ENCODE peak calls at places on chromosome 10, in four cellular contexts. One of them, this sample, is unnamed.

GRCh38 chr10:97517778-97518561 is 19.2 kb downstream of the UBTD1 start:
- DNase-seq in SJCRH30: no peak
- DNase-seq in foreskin fibroblast: no peak
- DNase-seq in adrenal gland: no peak
- DNase-seq in this sample: no peak

GRCh38 chr10:44439436-44439835 is 54.5 kb upstream of the CXCL12 start:
- DNase-seq in SJCRH30: no peak
- DNase-seq in foreskin fibroblast: no peak
- DNase-seq in adrenal gland: no peak
- DNase-seq in this sample: no peak

GRCh38 chr10:108244443-108245228 is 1080.1 kb upstream of the SORCS1 start:
- DNase-seq in SJCRH30: no peak
- DNase-seq in foreskin fibroblast: no peak
- DNase-seq in adrenal gland: no peak
- DNase-seq in this sample: no peak

GRCh38 chr10:86255405-86256251 is 111.0 kb downstream of the GRID1 start:
- DNase-seq in SJCRH30: no peak
- DNase-seq in foreskin fibroblast: no peak
- DNase-seq in adrenal gland: peak
- DNase-seq in this sample: no peak

GRCh38 chr10:7625836-7626235 is 40.9 kb downstream of the ITIH5 start:
- DNase-seq in SJCRH30: no peak
- DNase-seq in foreskin fibroblast: no peak
- DNase-seq in adrenal gland: no peak
- DNase-seq in this sample: no peak

GRCh38 chr10:75035975-75036708 is 75.3 kb upstream of the SAMD8 start:
- DNase-seq in SJCRH30: no peak
- DNase-seq in foreskin fibroblast: peak
- DNase-seq in adrenal gland: no peak
- DNase-seq in this sample: no peak

GRCh38 chr10:38047666-38048065 is 37.2 kb downstream of the ZNF33A start:
- DNase-seq in SJCRH30: no peak
- DNase-seq in foreskin fibroblast: no peak
- DNase-seq in adrenal gland: no peak
- DNase-seq in this sample: no peak

GRCh38 chr10:13458107-13458761 is 70.6 kb downstream of the BEND7 start:
- DNase-seq in SJCRH30: no peak
- DNase-seq in foreskin fibroblast: no peak
- DNase-seq in adrenal gland: no peak
- DNase-seq in this sample: no peak

GRCh38 chr10:15245530-15245929 is 77.0 kb upstream of the NMT2 start:
- DNase-seq in SJCRH30: peak
- DNase-seq in foreskin fibroblast: no peak
- DNase-seq in adrenal gland: no peak
- DNase-seq in this sample: no peak

GRCh38 chr10:126972622-126973414 is 67.6 kb downstream of the DOCK1 start:
- DNase-seq in SJCRH30: peak
- DNase-seq in foreskin fibroblast: peak
- DNase-seq in adrenal gland: no peak
- DNase-seq in this sample: no peak

GRCh38 chr10:63375859-63376258 is 89.9 kb downstream of the JMJD1C start:
- DNase-seq in SJCRH30: no peak
- DNase-seq in foreskin fibroblast: peak
- DNase-seq in adrenal gland: no peak
- DNase-seq in this sample: no peak

GRCh38 chr10:63375006-63375405 is 90.8 kb downstream of the JMJD1C start:
- DNase-seq in SJCRH30: no peak
- DNase-seq in foreskin fibroblast: peak
- DNase-seq in adrenal gland: peak
- DNase-seq in this sample: no peak

GRCh38 chr10:63375458-63375857 is 90.3 kb downstream of the JMJD1C start:
- DNase-seq in SJCRH30: no peak
- DNase-seq in foreskin fibroblast: no peak
- DNase-seq in adrenal gland: no peak
- DNase-seq in this sample: no peak

GRCh38 chr10:63373176-63373575 is 92.6 kb downstream of the JMJD1C start:
- DNase-seq in SJCRH30: no peak
- DNase-seq in foreskin fibroblast: no peak
- DNase-seq in adrenal gland: no peak
- DNase-seq in this sample: no peak

GRCh38 chr10:63376560-63377304 is 89.0 kb downstream of the JMJD1C start:
- DNase-seq in SJCRH30: no peak
- DNase-seq in foreskin fibroblast: peak
- DNase-seq in adrenal gland: no peak
- DNase-seq in this sample: no peak
- H3K4me3 ChIP-seq in SJCRH30: no peak
- H3K4me3 ChIP-seq in foreskin fibroblast: peak
- H3K4me3 ChIP-seq in adrenal gland: no peak
- H3K4me3 ChIP-seq in this sample: no peak

GRCh38 chr10:73246322-73246782 is 703 bp downstream of the DNAJC9 start:
- DNase-seq in SJCRH30: no peak
- DNase-seq in foreskin fibroblast: no peak
- DNase-seq in adrenal gland: no peak
- DNase-seq in this sample: no peak

GRCh38 chr10:73248259-73248724 is 1.2 kb upstream of the DNAJC9 start:
- DNase-seq in SJCRH30: no peak
- DNase-seq in foreskin fibroblast: no peak
- DNase-seq in adrenal gland: no peak
- DNase-seq in this sample: no peak

GRCh38 chr10:73247509-73248258 is 629 bp upstream of the DNAJC9 start:
- DNase-seq in SJCRH30: no peak
- DNase-seq in foreskin fibroblast: no peak
- DNase-seq in adrenal gland: no peak
- DNase-seq in this sample: no peak

GRCh38 chr10:73246783-73247508 is at the start of gene DNAJC9:
- DNase-seq in SJCRH30: peak
- DNase-seq in foreskin fibroblast: peak
- DNase-seq in adrenal gland: peak
- DNase-seq in this sample: peak

GRCh38 chr10:73244866-73245477 is 2.1 kb downstream of the DNAJC9 start:
- DNase-seq in SJCRH30: no peak
- DNase-seq in foreskin fibroblast: no peak
- DNase-seq in adrenal gland: no peak
- DNase-seq in this sample: no peak
- H3K4me3 ChIP-seq in SJCRH30: no peak
- H3K4me3 ChIP-seq in foreskin fibroblast: peak
- H3K4me3 ChIP-seq in adrenal gland: no peak
- H3K4me3 ChIP-seq in this sample: no peak

DNA sequence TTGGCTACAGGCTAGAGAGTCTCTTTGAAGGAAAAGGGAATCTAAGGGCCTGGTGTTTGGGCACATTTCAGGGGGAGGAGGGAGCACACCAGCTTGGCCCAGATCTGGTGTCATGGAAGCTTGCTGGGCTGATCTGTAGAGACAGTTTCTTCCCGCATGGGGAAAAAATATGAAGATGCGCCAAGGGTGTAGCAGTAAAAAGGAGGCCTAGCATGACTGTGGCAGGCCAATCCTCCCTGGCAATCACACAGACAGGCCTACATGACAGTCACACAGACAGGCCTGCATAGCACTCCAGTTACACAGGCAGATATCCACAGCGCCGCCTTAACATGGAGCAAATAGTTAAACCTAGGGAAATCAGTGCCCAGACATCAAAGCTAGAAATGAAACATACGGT is 123.6 kb upstream of the KIF5B start:
- DNase-seq in SJCRH30: no peak
- DNase-seq in foreskin fibroblast: no peak
- DNase-seq in adrenal gland: no peak
- DNase-seq in this sample: no peak
- H3K4me3 ChIP-seq in SJCRH30: no peak
- H3K4me3 ChIP-seq in foreskin fibroblast: no peak
- H3K4me3 ChIP-seq in adrenal gland: no peak
- H3K4me3 ChIP-seq in this sample: no peak

DNA sequence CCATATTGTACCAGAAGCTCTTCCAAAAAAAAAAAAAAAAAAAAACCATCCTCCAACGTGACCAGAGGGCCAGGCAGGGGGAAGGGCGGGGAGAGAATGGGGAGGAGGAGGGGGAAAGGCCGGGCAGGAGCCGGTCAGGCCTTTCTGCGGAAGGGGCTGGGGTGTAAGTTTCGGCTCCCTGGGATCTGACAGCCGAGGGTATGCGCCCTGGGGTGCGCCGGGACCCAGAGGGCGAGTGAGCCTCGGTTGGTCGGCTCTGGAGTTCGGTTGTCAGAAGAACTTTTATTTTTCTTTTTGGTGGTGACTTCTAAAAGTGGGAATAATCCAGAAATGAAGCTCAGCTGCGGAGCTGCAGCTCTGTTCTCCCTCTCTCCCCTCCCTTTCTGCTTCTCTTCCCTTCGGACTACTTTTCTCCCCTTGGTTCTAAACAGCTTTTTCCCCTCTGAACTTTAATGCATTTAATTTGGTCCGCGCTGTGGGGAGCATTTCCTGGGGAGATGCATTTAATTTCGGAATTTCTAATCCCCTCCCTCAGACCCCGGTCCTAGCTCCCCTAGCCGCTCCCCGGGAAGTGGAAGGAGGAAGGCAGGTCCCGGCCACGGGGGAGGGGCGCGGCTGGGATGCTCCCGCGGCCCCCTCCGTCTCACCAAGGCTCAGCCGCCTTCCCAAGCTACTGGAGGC is 3.9 kb upstream of the PAX2 start:
- DNase-seq in SJCRH30: peak
- DNase-seq in foreskin fibroblast: no peak
- DNase-seq in adrenal gland: no peak
- DNase-seq in this sample: no peak
- H3K4me3 ChIP-seq in SJCRH30: no peak
- H3K4me3 ChIP-seq in foreskin fibroblast: no peak
- H3K4me3 ChIP-seq in adrenal gland: no peak
- H3K4me3 ChIP-seq in this sample: no peak

DNA sequence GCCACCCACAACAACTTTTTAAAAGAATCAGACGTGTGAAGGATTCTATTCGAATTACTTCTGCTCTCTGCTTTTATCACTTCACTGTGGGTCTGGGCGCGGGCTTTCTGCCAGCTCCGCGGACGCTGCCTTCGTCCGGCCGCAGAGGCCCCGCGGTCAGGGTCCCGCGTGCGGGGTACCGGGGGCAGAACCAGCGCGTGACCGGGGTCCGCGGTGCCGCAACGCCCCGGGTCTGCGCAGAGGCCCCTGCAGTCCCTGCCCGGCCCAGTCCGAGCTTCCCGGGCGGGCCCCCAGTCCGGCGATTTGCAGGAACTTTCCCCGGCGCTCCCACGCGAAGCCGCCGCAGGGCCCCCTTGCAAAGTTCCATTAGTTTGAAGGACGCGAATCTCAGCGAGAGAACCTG is 461 bp upstream of the HTRA1 start:
- DNase-seq in SJCRH30: no peak
- DNase-seq in foreskin fibroblast: no peak
- DNase-seq in adrenal gland: no peak
- DNase-seq in this sample: no peak
- H3K4me3 ChIP-seq in SJCRH30: peak
- H3K4me3 ChIP-seq in foreskin fibroblast: peak
- H3K4me3 ChIP-seq in adrenal gland: no peak
- H3K4me3 ChIP-seq in this sample: peak

GRCh38 chr10:102408728-102409603 is 9.6 kb downstream of the PSD start:
- DNase-seq in SJCRH30: no peak
- DNase-seq in foreskin fibroblast: no peak
- DNase-seq in adrenal gland: no peak
- DNase-seq in this sample: no peak
- H3K4me3 ChIP-seq in SJCRH30: peak
- H3K4me3 ChIP-seq in foreskin fibroblast: peak
- H3K4me3 ChIP-seq in adrenal gland: no peak
- H3K4me3 ChIP-seq in this sample: no peak

DNA sequence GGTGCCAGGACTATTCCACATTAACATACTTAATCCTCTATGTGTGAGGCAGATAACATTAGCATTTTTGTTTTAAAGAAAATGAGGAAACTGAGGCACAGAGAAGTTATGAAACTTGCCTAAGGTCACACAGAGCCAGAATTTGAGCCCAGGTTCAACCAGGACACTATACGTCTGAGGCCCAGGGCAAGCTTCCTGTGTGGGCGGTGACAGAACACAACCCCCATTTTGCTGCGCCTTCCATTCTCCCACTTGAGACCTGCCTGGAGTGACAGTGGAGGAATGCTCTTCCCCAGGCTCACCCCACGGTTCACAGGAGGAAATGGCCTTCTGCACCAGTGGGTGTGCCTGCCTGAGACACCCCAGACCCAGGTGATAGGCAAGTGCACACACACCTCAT is 164.1 kb downstream of the SH3PXD2A start:
- DNase-seq in SJCRH30: no peak
- DNase-seq in foreskin fibroblast: no peak
- DNase-seq in adrenal gland: no peak
- DNase-seq in this sample: no peak
- H3K4me3 ChIP-seq in SJCRH30: no peak
- H3K4me3 ChIP-seq in foreskin fibroblast: no peak
- H3K4me3 ChIP-seq in adrenal gland: no peak
- H3K4me3 ChIP-seq in this sample: no peak

GRCh38 chr10:133530506-133530905 is 3.3 kb downstream of the CYP2E1 start:
- DNase-seq in SJCRH30: no peak
- DNase-seq in foreskin fibroblast: no peak
- DNase-seq in adrenal gland: no peak
- DNase-seq in this sample: no peak
- H3K4me3 ChIP-seq in SJCRH30: no peak
- H3K4me3 ChIP-seq in foreskin fibroblast: no peak
- H3K4me3 ChIP-seq in adrenal gland: no peak
- H3K4me3 ChIP-seq in this sample: no peak

This sample was measured in WERI-Rb-1.